ENCODE peak calls at places on chromosomes 6 and 20, in ten cellular contexts. T is neuronal stem cell; K is brain microvascular endothelial cell; G is WTC11; P is adipocyte; H is Panc1; D is activated T-cell treated with anti-CD3 and anti-CD28 coated beads, Interleukin-2, amount 50 U/mL, for 4 hours; A is NCI-H146; X is tibial nerve; V is effector CD4-positive, alpha-beta T cell. F is an unnamed sample.

GRCh38 chr20:1941226-1941625 is 46.0 kb downstream of the SIRPA start:
- DNase-seq in T (no peak), K (no peak), G (no peak), P (no peak), H (no peak), D (no peak), A (no peak), X (no peak), V (no peak), F (no peak)

GRCh38 chr20:22584922-22585785 is 782 bp upstream of the FOXA2 start:
- DNase-seq in T (no peak), K (no peak), G (peak), P (no peak), H (no peak), D (no peak), A (peak), X (no peak), V (no peak), F (no peak)

GRCh38 chr6:41584668-41585205 is 38.6 kb downstream of the FOXP4 start:
- DNase-seq in T (no peak), K (no peak), G (peak), P (no peak), H (no peak), D (no peak), A (peak), X (no peak), V (no peak), F (no peak)

GRCh38 chr6:151796842-151797530 is 10.5 kb upstream of the ESR1 start:
- DNase-seq in T (no peak), K (no peak), G (no peak), P (no peak), H (no peak), D (no peak), A (no peak), X (no peak), V (no peak), F (no peak)

GRCh38 chr20:4869290-4870193 is 131.8 kb downstream of the SLC23A2 start:
- DNase-seq in T (no peak), K (no peak), G (no peak), P (no peak), H (peak), D (no peak), A (no peak), X (no peak), V (no peak), F (no peak)

GRCh38 chr6:82045965-82046756 is 201.4 kb downstream of the IBTK start:
- DNase-seq in T (no peak), K (peak), G (no peak), P (peak), H (no peak), D (no peak), A (no peak), X (no peak), V (no peak), F (no peak)

GRCh38 chr6:119957195-119957594 is 607.6 kb upstream of the MAN1A1 start:
- DNase-seq in T (peak), K (no peak), G (peak), P (no peak), H (no peak), D (no peak), A (no peak), X (no peak), V (no peak), F (no peak)

GRCh38 chr6:11185204-11185842 is 47.1 kb downstream of the NEDD9 start:
- DNase-seq in T (no peak), K (no peak), G (no peak), P (no peak), H (no peak), D (no peak), A (no peak), X (no peak), V (no peak), F (no peak)

GRCh38 chr6:117829594-117830319 is 77.3 kb upstream of the SLC35F1 start:
- DNase-seq in T (peak), K (peak), G (peak), P (peak), H (no peak), D (no peak), A (no peak), X (no peak), V (no peak), F (peak)

GRCh38 chr20:41697861-41698559 is 79.8 kb upstream of the CHD6 start:
- DNase-seq in T (no peak), K (peak), G (no peak), P (peak), H (peak), D (no peak), A (peak), X (no peak), V (no peak), F (peak)

GRCh38 chr6:3715285-3715684 is 36.2 kb downstream of the PXDC1 start:
- DNase-seq in T (no peak), K (no peak), G (no peak), P (no peak), H (no peak), D (no peak), A (no peak), X (no peak), V (no peak), F (no peak)